ENCODE peak calls at places on chromosomes 2 and 18, in ten cellular contexts. J is skeletal muscle cell; T is fibroblast of villous mesenchyme; V is foreskin fibroblast; A is AG04450; X is uterus; B is fibroblast of pulmonary artery; M is neuronal stem cell; Z is CD8-positive, alpha-beta T cell; Q is fibroblast of mammary gland. G is an unnamed sample.

GRCh38 chr2:60104514-60105501 is 448.6 kb downstream of the BCL11A start:
- DNase-seq in A (no peak), M (no peak), J (peak), Z (no peak), X (no peak), V (no peak), T (no peak), B (no peak), Q (no peak), G (no peak)

GRCh38 chr2:177670791-177671528 is 278.4 kb downstream of the AGPS start:
- DNase-seq in B (no peak), Z (no peak), V (no peak), T (no peak), X (no peak), J (no peak), A (no peak), M (no peak), Q (no peak), G (no peak)

GRCh38 chr18:49021433-49022129 is 70.8 kb upstream of the SMAD7 start:
- DNase-seq in Z (peak), Q (peak), M (no peak), V (peak), A (no peak), B (peak), J (no peak), X (no peak), T (peak), G (no peak)

GRCh38 chr2:168583710-168584521 is 127.8 kb downstream of the CERS6 start:
- DNase-seq in M (no peak), X (peak), T (peak), Z (no peak), A (no peak), B (peak), V (peak), J (peak), Q (peak), G (no peak)

GRCh38 chr2:69801745-69802144 is 27.7 kb upstream of the GMCL1 start:
- DNase-seq in B (no peak), M (no peak), Q (no peak), A (no peak), J (no peak), T (no peak), X (no peak), V (no peak), Z (no peak), G (no peak)

GRCh38 chr2:121372082-121372481 is 87.1 kb upstream of the TFCP2L1 start:
- DNase-seq in M (no peak), J (no peak), Q (no peak), B (no peak), X (no peak), Z (no peak), A (no peak), V (no peak), T (no peak), G (no peak)

GRCh38 chr2:43419886-43420285 is 176.0 kb downstream of the THADA start:
- DNase-seq in A (no peak), Q (no peak), T (no peak), X (no peak), J (no peak), Z (no peak), V (no peak), B (peak), M (no peak), G (no peak)

GRCh38 chr2:175064797-175065196 is 59.6 kb upstream of the CHN1 start:
- DNase-seq in X (no peak), Q (no peak), A (no peak), V (no peak), B (no peak), Z (no peak), J (no peak), T (no peak), M (no peak), G (no peak)

GRCh38 chr18:58800582-58800981 is 64.1 kb upstream of the ZNF532 start:
- DNase-seq in Z (no peak), Q (no peak), A (no peak), J (no peak), T (no peak), M (no peak), V (no peak), X (no peak), B (no peak), G (no peak)

GRCh38 chr2:166180951-166181812 is 53.4 kb upstream of the SCN1A start:
- DNase-seq in B (peak), X (no peak), M (peak), T (peak), Q (peak), J (no peak), A (no peak), V (peak), Z (no peak), G (no peak)

GRCh38 chr18:33584845-33585775 is 7.1 kb downstream of the ASXL3 start:
- DNase-seq in Z (no peak), B (no peak), V (no peak), A (no peak), T (no peak), X (no peak), M (peak), J (no peak), Q (no peak), G (no peak)

GRCh38 chr2:181440919-181441318 is 16.3 kb upstream of the ITGA4 start:
- DNase-seq in X (no peak), J (no peak), M (no peak), B (no peak), Z (no peak), A (no peak), Q (no peak), T (no peak), V (no peak), G (no peak)

GRCh38 chr2:240913810-240914644 is 7.9 kb downstream of the CROCC2 start:
- DNase-seq in A (no peak), V (peak), J (no peak), M (peak), T (peak), Z (peak), B (peak), Q (peak), X (peak), G (peak)

GRCh38 chr2:196601430-196602306 is 37.8 kb upstream of the CCDC150 start:
- DNase-seq in Q (peak), X (peak), J (peak), B (peak), V (peak), T (peak), A (peak), Z (no peak), M (no peak), G (no peak)

GRCh38 chr2:107336536-107336935 is 450.6 kb upstream of the ST6GAL2 start:
- DNase-seq in T (peak), A (no peak), Z (no peak), V (no peak), J (peak), M (no peak), Q (peak), B (peak), X (no peak), G (no peak)

GRCh38 chr2:120277505-120278205 is 25.0 kb downstream of the RALB start:
- DNase-seq in T (no peak), Z (no peak), M (no peak), B (no peak), X (no peak), V (no peak), J (no peak), A (no peak), Q (no peak), G (no peak)

GRCh38 chr2:159890945-159891588 is 93.1 kb upstream of the CD302 start:
- DNase-seq in M (no peak), Q (no peak), V (no peak), B (no peak), Z (no peak), J (no peak), X (no peak), A (no peak), T (no peak), G (no peak)

GRCh38 chr2:217551229-217551909 is 451.4 kb downstream of the TNS1 start:
- DNase-seq in Z (no peak), V (peak), T (peak), M (no peak), J (no peak), X (no peak), A (peak), B (peak), Q (no peak), G (no peak)

GRCh38 chr18:25279133-25279532 is 72.8 kb downstream of the ZNF521 start:
- DNase-seq in X (no peak), J (no peak), B (peak), M (no peak), T (peak), Q (peak), Z (no peak), A (peak), V (peak), G (no peak)

GRCh38 chr2:133090358-133090757 is 420.4 kb upstream of the LYPD1 start:
- DNase-seq in Z (no peak), J (no peak), M (no peak), Q (no peak), B (no peak), V (no peak), X (no peak), T (no peak), A (no peak), G (no peak)

GRCh38 chr2:68043719-68044498 is 18.9 kb downstream of the C1D start:
- DNase-seq in J (no peak), B (peak), T (peak), Q (peak), Z (no peak), A (peak), V (peak), X (no peak), M (no peak), G (no peak)

GRCh38 chr18:21369146-21369545 is 127.1 kb downstream of the GREB1L start:
- DNase-seq in J (no peak), T (peak), V (no peak), Z (no peak), Q (no peak), A (no peak), B (no peak), M (no peak), X (no peak), G (no peak)

GRCh38 chr18:11689031-11689971 is at the start of gene GNAL:
- DNase-seq in M (peak), J (peak), A (peak), T (peak), Z (no peak), Q (peak), V (peak), X (peak), B (peak), G (no peak)

GRCh38 chr2:47061989-47062678 is 93.0 kb downstream of the STPG4 start:
- DNase-seq in V (no peak), J (no peak), T (no peak), Z (no peak), M (no peak), X (no peak), B (no peak), Q (peak), A (no peak), G (no peak)

GRCh38 chr2:47601518-47602015 is 181.4 kb upstream of the MSH6 start:
- DNase-seq in T (no peak), J (no peak), B (no peak), M (peak), V (no peak), A (no peak), X (no peak), Q (no peak), Z (no peak), G (no peak)

GRCh38 chr2:240128608-240129144 is 7.4 kb downstream of the COPS9 start:
- DNase-seq in B (no peak), Z (peak), V (no peak), T (no peak), M (no peak), X (no peak), A (no peak), J (no peak), Q (no peak), G (no peak)

GRCh38 chr18:55137602-55138001 is 178.3 kb upstream of the CCDC68 start:
- DNase-seq in V (no peak), B (no peak), T (no peak), A (no peak), Q (no peak), M (no peak), Z (no peak), X (no peak), J (no peak), G (no peak)

GRCh38 chr2:122244830-122245229 is 489.4 kb downstream of the TSN start:
- DNase-seq in M (no peak), T (no peak), J (no peak), Z (no peak), V (no peak), A (no peak), B (no peak), Q (no peak), X (no peak), G (no peak)

GRCh38 chr2:183124957-183125255 is 663 bp downstream of the NUP35 start:
- DNase-seq in Z (no peak), A (no peak), T (no peak), V (no peak), X (no peak), J (no peak), M (peak), Q (no peak), B (no peak), G (no peak)

GRCh38 chr2:38521835-38522234 is 80.9 kb downstream of the HNRNPLL start:
- DNase-seq in B (no peak), Z (no peak), T (no peak), Q (no peak), V (no peak), A (no peak), J (no peak), X (no peak), M (no peak), G (no peak)

GRCh38 chr2:11370377-11371098 is 26.1 kb upstream of the ROCK2 start:
- DNase-seq in V (peak), Z (no peak), B (peak), Q (peak), M (no peak), T (no peak), J (no peak), X (no peak), A (no peak), G (no peak)

GRCh38 chr2:179842498-179843153 is 18.8 kb downstream of the ZNF385B start:
- DNase-seq in B (peak), Q (peak), Z (no peak), T (peak), M (no peak), V (peak), A (no peak), X (no peak), J (no peak), G (no peak)

GRCh38 chr2:211128287-211128686 is 571.9 kb downstream of the CPS1 start:
- DNase-seq in M (no peak), B (no peak), Q (no peak), J (no peak), Z (no peak), A (no peak), V (no peak), X (no peak), T (no peak), G (no peak)

GRCh38 chr2:95313296-95314265 is 16.4 kb downstream of the KCNIP3 start:
- DNase-seq in V (no peak), J (no peak), M (no peak), X (no peak), Z (no peak), A (no peak), B (no peak), T (no peak), Q (no peak), G (no peak)

GRCh38 chr2:171327043-171327496 is 106.7 kb downstream of the METTL8 start:
- DNase-seq in J (no peak), M (no peak), Z (no peak), X (no peak), B (no peak), T (peak), Q (no peak), A (no peak), V (no peak), G (no peak)

GRCh38 chr2:121699421-121700328 is 37.0 kb downstream of the NIFK start:
- DNase-seq in Z (peak), M (no peak), J (peak), A (peak), V (peak), X (no peak), Q (peak), T (peak), B (peak), G (peak)

GRCh38 chr18:29191263-29191662 is 1014.3 kb upstream of the CDH2 start:
- DNase-seq in J (no peak), T (peak), X (no peak), Z (no peak), B (peak), V (peak), M (no peak), A (peak), Q (peak), G (no peak)

GRCh38 chr2:45874324-45874723 is 222.8 kb downstream of the PRKCE start:
- DNase-seq in M (no peak), V (no peak), A (no peak), X (no peak), J (no peak), Z (no peak), Q (peak), B (no peak), T (no peak), G (no peak)

DNA sequence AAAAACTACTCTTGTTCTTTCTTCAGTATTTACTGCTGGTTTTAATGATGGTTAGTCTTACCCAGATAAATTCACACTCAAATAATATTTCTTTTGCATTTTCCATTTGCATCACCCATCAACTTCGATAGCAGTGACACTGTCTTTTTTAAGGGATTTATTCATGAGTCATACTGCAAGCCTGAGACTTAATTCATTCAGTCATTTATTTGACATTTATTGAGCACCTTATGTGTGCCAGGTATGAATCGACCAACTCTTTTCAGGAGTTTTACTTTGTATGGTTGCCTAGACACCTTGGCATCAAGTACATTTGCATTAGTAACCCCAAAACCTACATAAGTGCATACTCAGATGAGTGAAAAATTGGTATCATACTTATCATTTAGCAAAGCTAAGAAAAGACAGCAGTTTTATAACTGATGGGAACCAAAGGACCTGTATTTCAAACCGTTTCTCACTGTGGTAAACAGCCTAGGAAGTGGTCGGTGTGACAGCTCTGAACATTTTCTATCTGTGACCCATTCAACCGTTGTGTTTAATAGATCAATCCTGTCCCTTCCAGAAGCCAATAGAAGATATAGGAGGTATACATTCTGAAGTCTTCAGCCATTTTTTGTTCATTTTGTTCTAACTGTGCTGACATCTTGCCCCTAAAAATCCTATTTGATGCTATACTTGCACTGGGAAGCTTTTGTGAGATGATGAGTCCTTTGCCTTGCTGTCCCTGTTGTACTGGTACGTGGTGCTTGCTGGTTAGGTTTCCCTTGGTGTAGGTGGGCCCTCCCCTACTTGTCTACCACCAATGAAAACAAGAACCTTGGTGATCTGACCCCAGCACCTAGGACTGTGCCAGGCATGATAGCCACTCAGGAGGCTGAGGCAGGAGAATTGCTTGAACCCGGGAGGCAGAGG is 484.7 kb upstream of the RAB12 start:
- DNase-seq in J (no peak), V (no peak), Z (no peak), B (no peak), M (no peak), X (no peak), A (no peak), Q (no peak), T (no peak), G (no peak)
- H3K4me3 ChIP-seq in J (no peak), V (no peak), Z (no peak), B (no peak), M (no peak), X (no peak), A (no peak), Q (no peak), T (no peak), G (no peak)

DNA sequence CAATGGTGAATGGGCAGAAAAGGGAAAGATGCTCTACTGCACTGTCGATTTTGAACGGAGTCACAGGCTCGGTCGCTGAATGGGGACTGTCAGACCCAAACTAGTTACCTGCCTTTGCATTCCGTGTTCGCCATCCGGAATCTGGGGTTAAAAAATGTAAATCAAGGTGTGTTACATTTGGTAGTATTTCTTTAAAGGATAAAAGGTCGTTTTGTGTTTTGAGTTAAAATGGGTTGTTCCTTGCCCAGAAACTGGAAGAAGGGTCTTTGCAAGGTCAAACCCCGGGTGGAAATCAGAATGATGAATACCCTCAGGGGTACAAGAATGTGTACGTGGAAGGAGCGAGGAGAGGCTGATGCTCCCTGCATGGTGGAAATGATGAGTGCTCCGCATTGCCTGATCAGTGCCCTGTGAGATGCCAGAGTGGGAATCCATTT is 1.0 kb downstream of the VSNL1 start:
- DNase-seq in Q (no peak), X (no peak), M (no peak), V (no peak), T (no peak), A (no peak), J (no peak), B (no peak), Z (no peak), G (no peak)
- H3K4me3 ChIP-seq in Q (no peak), X (no peak), M (peak), V (peak), T (no peak), A (peak), J (peak), B (no peak), Z (no peak), G (no peak)

DNA sequence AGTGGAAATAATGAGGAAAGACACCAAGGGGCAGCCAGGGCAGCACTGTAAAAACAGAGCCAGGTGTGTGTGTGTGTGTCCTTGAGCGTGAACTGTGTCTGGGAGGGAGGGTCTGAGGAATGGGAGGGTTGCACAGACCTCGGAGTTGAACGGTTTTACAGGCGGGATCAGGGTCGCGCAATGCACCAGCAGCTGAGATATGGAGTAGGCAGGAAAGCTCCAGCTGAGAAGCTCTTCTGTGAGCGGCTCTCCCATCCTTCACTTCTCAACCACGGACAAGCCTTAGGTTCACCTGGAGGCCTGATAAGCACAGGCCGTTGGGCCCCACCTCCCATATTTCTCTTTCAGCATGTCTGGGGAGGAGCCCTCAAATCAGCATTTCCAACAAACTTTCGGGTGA is 12.1 kb downstream of the SERTAD2 start:
- DNase-seq in Z (no peak), A (no peak), V (no peak), X (no peak), T (no peak), M (no peak), J (no peak), Q (no peak), B (no peak), G (no peak)
- H3K4me3 ChIP-seq in Z (no peak), A (no peak), V (no peak), X (no peak), T (no peak), M (no peak), J (no peak), Q (no peak), B (no peak), G (no peak)

DNA sequence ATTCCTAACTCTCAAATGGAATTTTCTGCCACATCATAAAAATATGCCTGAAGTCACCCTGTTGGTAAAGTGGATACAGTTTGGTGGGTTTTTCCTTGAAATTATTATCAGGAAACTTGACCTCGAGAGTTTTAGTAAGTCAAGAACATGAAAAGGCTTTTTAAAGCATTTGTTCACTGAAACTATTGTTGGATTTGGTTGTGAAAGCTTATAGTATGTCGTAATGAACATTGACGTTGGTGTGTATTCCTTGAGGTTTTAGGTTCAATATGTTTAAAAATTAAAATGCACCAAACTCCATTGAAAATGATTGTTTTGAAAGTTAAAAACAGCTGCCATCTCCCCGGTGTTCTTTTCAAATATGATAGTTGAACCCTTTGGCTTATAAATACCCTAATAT is 30.8 kb downstream of the AOX1 start:
- DNase-seq in J (peak), T (peak), V (peak), A (no peak), Q (peak), X (no peak), Z (no peak), B (peak), M (no peak), G (no peak)
- H3K4me3 ChIP-seq in J (no peak), T (no peak), V (no peak), A (no peak), Q (no peak), X (no peak), Z (no peak), B (no peak), M (no peak), G (no peak)

G was measured in effector memory CD4-positive, alpha-beta T cell.